ENCODE peak calls at places on chromosomes 2 and 18, in four cellular contexts. One of them, this sample, is unnamed.

GRCh38 chr2:127188797-127189196 is 31.3 kb downstream of the CYP27C1 start:
- DNase-seq in stimulated activated CD4-positive, alpha-beta T cell treated with anti-CD3 and anti-CD28 coated beads, Interleukin-15, amount 100 ng/mL, for 1 hour: no peak
- DNase-seq in suprapubic skin: no peak
- DNase-seq in DMS79: no peak
- DNase-seq in this sample: no peak

GRCh38 chr2:106127776-106128268 is 66.3 kb downstream of the UXS1 start:
- DNase-seq in stimulated activated CD4-positive, alpha-beta T cell treated with anti-CD3 and anti-CD28 coated beads, Interleukin-15, amount 100 ng/mL, for 1 hour: no peak
- DNase-seq in suprapubic skin: no peak
- DNase-seq in DMS79: no peak
- DNase-seq in this sample: no peak

GRCh38 chr2:111116016-111116746 is 4.5 kb upstream of the BCL2L11 start:
- DNase-seq in stimulated activated CD4-positive, alpha-beta T cell treated with anti-CD3 and anti-CD28 coated beads, Interleukin-15, amount 100 ng/mL, for 1 hour: no peak
- DNase-seq in suprapubic skin: no peak
- DNase-seq in DMS79: no peak
- DNase-seq in this sample: no peak

GRCh38 chr2:143333168-143333791 is 204.1 kb downstream of the ARHGAP15 start:
- DNase-seq in stimulated activated CD4-positive, alpha-beta T cell treated with anti-CD3 and anti-CD28 coated beads, Interleukin-15, amount 100 ng/mL, for 1 hour: no peak
- DNase-seq in suprapubic skin: no peak
- DNase-seq in DMS79: no peak
- DNase-seq in this sample: no peak

GRCh38 chr18:76913583-76913982 is 91.2 kb downstream of the ZNF236 start:
- DNase-seq in stimulated activated CD4-positive, alpha-beta T cell treated with anti-CD3 and anti-CD28 coated beads, Interleukin-15, amount 100 ng/mL, for 1 hour: no peak
- DNase-seq in suprapubic skin: no peak
- DNase-seq in DMS79: no peak
- DNase-seq in this sample: no peak

GRCh38 chr2:168773128-168773527 is 29.3 kb upstream of the NOSTRIN start:
- DNase-seq in stimulated activated CD4-positive, alpha-beta T cell treated with anti-CD3 and anti-CD28 coated beads, Interleukin-15, amount 100 ng/mL, for 1 hour: no peak
- DNase-seq in suprapubic skin: no peak
- DNase-seq in DMS79: no peak
- DNase-seq in this sample: no peak

GRCh38 chr2:31523871-31524492 is 56.8 kb downstream of the SRD5A2 start:
- DNase-seq in stimulated activated CD4-positive, alpha-beta T cell treated with anti-CD3 and anti-CD28 coated beads, Interleukin-15, amount 100 ng/mL, for 1 hour: peak; percentile 3
- DNase-seq in suprapubic skin: no peak
- DNase-seq in DMS79: no peak
- DNase-seq in this sample: no peak

GRCh38 chr2:123518387-123518786 is 506.7 kb upstream of the CNTNAP5 start:
- DNase-seq in stimulated activated CD4-positive, alpha-beta T cell treated with anti-CD3 and anti-CD28 coated beads, Interleukin-15, amount 100 ng/mL, for 1 hour: no peak
- DNase-seq in suprapubic skin: no peak
- DNase-seq in DMS79: no peak
- DNase-seq in this sample: no peak

GRCh38 chr2:63614983-63615945 is 26.5 kb downstream of the MDH1 start:
- DNase-seq in stimulated activated CD4-positive, alpha-beta T cell treated with anti-CD3 and anti-CD28 coated beads, Interleukin-15, amount 100 ng/mL, for 1 hour: no peak
- DNase-seq in suprapubic skin: no peak
- DNase-seq in DMS79: no peak
- DNase-seq in this sample: no peak

GRCh38 chr2:44543773-44544725 is 182.3 kb downstream of the CAMKMT start:
- DNase-seq in stimulated activated CD4-positive, alpha-beta T cell treated with anti-CD3 and anti-CD28 coated beads, Interleukin-15, amount 100 ng/mL, for 1 hour: no peak
- DNase-seq in suprapubic skin: no peak
- DNase-seq in DMS79: no peak
- DNase-seq in this sample: no peak

GRCh38 chr2:174120346-174120745 is 128.0 kb downstream of the OLA1 start:
- DNase-seq in stimulated activated CD4-positive, alpha-beta T cell treated with anti-CD3 and anti-CD28 coated beads, Interleukin-15, amount 100 ng/mL, for 1 hour: no peak
- DNase-seq in suprapubic skin: no peak
- DNase-seq in DMS79: no peak
- DNase-seq in this sample: no peak

GRCh38 chr2:9939587-9940485 is 11.7 kb upstream of the GRHL1 start:
- DNase-seq in stimulated activated CD4-positive, alpha-beta T cell treated with anti-CD3 and anti-CD28 coated beads, Interleukin-15, amount 100 ng/mL, for 1 hour: no peak
- DNase-seq in suprapubic skin: no peak
- DNase-seq in DMS79: peak; percentile 94
- DNase-seq in this sample: no peak

GRCh38 chr18:45856526-45856925 is 31.1 kb downstream of the SIGLEC15 start:
- DNase-seq in stimulated activated CD4-positive, alpha-beta T cell treated with anti-CD3 and anti-CD28 coated beads, Interleukin-15, amount 100 ng/mL, for 1 hour: no peak
- DNase-seq in suprapubic skin: no peak
- DNase-seq in DMS79: no peak
- DNase-seq in this sample: no peak

GRCh38 chr2:74550231-74550630 is 3.5 kb downstream of the LOXL3 start:
- DNase-seq in stimulated activated CD4-positive, alpha-beta T cell treated with anti-CD3 and anti-CD28 coated beads, Interleukin-15, amount 100 ng/mL, for 1 hour: no peak
- DNase-seq in suprapubic skin: no peak
- DNase-seq in DMS79: no peak
- DNase-seq in this sample: no peak

GRCh38 chr18:14925281-14925709 is 177.3 kb downstream of the ANKRD30B start:
- DNase-seq in stimulated activated CD4-positive, alpha-beta T cell treated with anti-CD3 and anti-CD28 coated beads, Interleukin-15, amount 100 ng/mL, for 1 hour: no peak
- DNase-seq in suprapubic skin: no peak
- DNase-seq in DMS79: no peak
- DNase-seq in this sample: no peak

GRCh38 chr2:13537771-13538349 is 821.1 kb downstream of the TRIB2 start:
- DNase-seq in stimulated activated CD4-positive, alpha-beta T cell treated with anti-CD3 and anti-CD28 coated beads, Interleukin-15, amount 100 ng/mL, for 1 hour: no peak
- DNase-seq in suprapubic skin: no peak
- DNase-seq in DMS79: no peak
- DNase-seq in this sample: no peak

GRCh38 chr2:150478206-150478974 is 9.1 kb downstream of the RND3 start:
- DNase-seq in stimulated activated CD4-positive, alpha-beta T cell treated with anti-CD3 and anti-CD28 coated beads, Interleukin-15, amount 100 ng/mL, for 1 hour: no peak
- DNase-seq in suprapubic skin: no peak
- DNase-seq in DMS79: peak; percentile 18
- DNase-seq in this sample: no peak

GRCh38 chr2:241741016-241741415 is 6.6 kb downstream of the D2HGDH start:
- DNase-seq in stimulated activated CD4-positive, alpha-beta T cell treated with anti-CD3 and anti-CD28 coated beads, Interleukin-15, amount 100 ng/mL, for 1 hour: no peak
- DNase-seq in suprapubic skin: no peak
- DNase-seq in DMS79: no peak
- DNase-seq in this sample: no peak

GRCh38 chr2:234427081-234428058 is 69.5 kb downstream of the ARL4C start:
- DNase-seq in stimulated activated CD4-positive, alpha-beta T cell treated with anti-CD3 and anti-CD28 coated beads, Interleukin-15, amount 100 ng/mL, for 1 hour: no peak
- DNase-seq in suprapubic skin: no peak
- DNase-seq in DMS79: no peak
- DNase-seq in this sample: peak; percentile 49

GRCh38 chr2:10608273-10608672 is 81.5 kb downstream of the NOL10 start:
- DNase-seq in stimulated activated CD4-positive, alpha-beta T cell treated with anti-CD3 and anti-CD28 coated beads, Interleukin-15, amount 100 ng/mL, for 1 hour: no peak
- DNase-seq in suprapubic skin: no peak
- DNase-seq in DMS79: no peak
- DNase-seq in this sample: no peak

GRCh38 chr18:77733292-77733903 is 483.8 kb downstream of the GALR1 start:
- DNase-seq in stimulated activated CD4-positive, alpha-beta T cell treated with anti-CD3 and anti-CD28 coated beads, Interleukin-15, amount 100 ng/mL, for 1 hour: no peak
- DNase-seq in suprapubic skin: no peak
- DNase-seq in DMS79: no peak
- DNase-seq in this sample: no peak

GRCh38 chr2:201452058-201452736 is 657 bp downstream of the STRADB start:
- DNase-seq in stimulated activated CD4-positive, alpha-beta T cell treated with anti-CD3 and anti-CD28 coated beads, Interleukin-15, amount 100 ng/mL, for 1 hour: no peak
- DNase-seq in suprapubic skin: no peak
- DNase-seq in DMS79: no peak
- DNase-seq in this sample: no peak

GRCh38 chr2:140349695-140350094 is 1569.5 kb upstream of the NXPH2 start:
- DNase-seq in stimulated activated CD4-positive, alpha-beta T cell treated with anti-CD3 and anti-CD28 coated beads, Interleukin-15, amount 100 ng/mL, for 1 hour: no peak
- DNase-seq in suprapubic skin: no peak
- DNase-seq in DMS79: no peak
- DNase-seq in this sample: no peak

GRCh38 chr2:23645181-23645808 is 260.3 kb downstream of the KLHL29 start:
- DNase-seq in stimulated activated CD4-positive, alpha-beta T cell treated with anti-CD3 and anti-CD28 coated beads, Interleukin-15, amount 100 ng/mL, for 1 hour: no peak
- DNase-seq in suprapubic skin: no peak
- DNase-seq in DMS79: no peak
- DNase-seq in this sample: no peak

GRCh38 chr2:224302952-224303351 is 99.0 kb downstream of the FAM124B start:
- DNase-seq in stimulated activated CD4-positive, alpha-beta T cell treated with anti-CD3 and anti-CD28 coated beads, Interleukin-15, amount 100 ng/mL, for 1 hour: no peak
- DNase-seq in suprapubic skin: no peak
- DNase-seq in DMS79: no peak
- DNase-seq in this sample: no peak

GRCh38 chr18:58310517-58310916 is 266.5 kb downstream of the NEDD4L start:
- DNase-seq in stimulated activated CD4-positive, alpha-beta T cell treated with anti-CD3 and anti-CD28 coated beads, Interleukin-15, amount 100 ng/mL, for 1 hour: peak; percentile 6
- DNase-seq in suprapubic skin: no peak
- DNase-seq in DMS79: no peak
- DNase-seq in this sample: no peak

This sample was measured in breast epithelium.